ENCODE peak calls at places on chromosomes 6 and 20, in five cellular contexts. One of them, this sample, is unnamed.

GRCh38 chr20:20931024-20931423 is 175.1 kb downstream of the LINC00237 start:
- DNase-seq in Peyer's patch: no peak
- DNase-seq in HepG2: no peak
- DNase-seq in BJ: no peak
- DNase-seq in mesendoderm: no peak
- DNase-seq in this sample: no peak

GRCh38 chr20:51160011-51160410 is 137.1 kb upstream of the KCNG1 start:
- DNase-seq in Peyer's patch: no peak
- DNase-seq in HepG2: no peak
- DNase-seq in BJ: no peak
- DNase-seq in mesendoderm: no peak
- DNase-seq in this sample: no peak

GRCh38 chr6:34151321-34152041 is 5.6 kb upstream of the GRM4 start:
- DNase-seq in Peyer's patch: no peak
- DNase-seq in HepG2: no peak
- DNase-seq in BJ: no peak
- DNase-seq in mesendoderm: peak; percentile 71
- DNase-seq in this sample: no peak

GRCh38 chr6:49649982-49650381 is 13.3 kb upstream of the RHAG start:
- DNase-seq in Peyer's patch: no peak
- DNase-seq in HepG2: no peak
- DNase-seq in BJ: no peak
- DNase-seq in mesendoderm: no peak
- DNase-seq in this sample: no peak

GRCh38 chr20:63461364-63461763 is 11.1 kb downstream of the KCNQ2 start:
- DNase-seq in Peyer's patch: no peak
- DNase-seq in HepG2: no peak
- DNase-seq in BJ: no peak
- DNase-seq in mesendoderm: peak; percentile 37
- DNase-seq in this sample: no peak

GRCh38 chr20:58698741-58699141 is 6.1 kb downstream of the NPEPL1 start:
- DNase-seq in Peyer's patch: peak; percentile 39
- DNase-seq in HepG2: no peak
- DNase-seq in BJ: no peak
- DNase-seq in mesendoderm: no peak
- DNase-seq in this sample: no peak

GRCh38 chr20:38806855-38807655 is 1.6 kb downstream of the PPP1R16B start:
- DNase-seq in Peyer's patch: no peak
- DNase-seq in HepG2: no peak
- DNase-seq in BJ: no peak
- DNase-seq in mesendoderm: peak; percentile 15
- DNase-seq in this sample: peak; percentile 29

GRCh38 chr6:35046098-35046497 is 95.0 kb downstream of the TCP11 start:
- DNase-seq in Peyer's patch: no peak
- DNase-seq in HepG2: no peak
- DNase-seq in BJ: no peak
- DNase-seq in mesendoderm: no peak
- DNase-seq in this sample: no peak

DNA sequence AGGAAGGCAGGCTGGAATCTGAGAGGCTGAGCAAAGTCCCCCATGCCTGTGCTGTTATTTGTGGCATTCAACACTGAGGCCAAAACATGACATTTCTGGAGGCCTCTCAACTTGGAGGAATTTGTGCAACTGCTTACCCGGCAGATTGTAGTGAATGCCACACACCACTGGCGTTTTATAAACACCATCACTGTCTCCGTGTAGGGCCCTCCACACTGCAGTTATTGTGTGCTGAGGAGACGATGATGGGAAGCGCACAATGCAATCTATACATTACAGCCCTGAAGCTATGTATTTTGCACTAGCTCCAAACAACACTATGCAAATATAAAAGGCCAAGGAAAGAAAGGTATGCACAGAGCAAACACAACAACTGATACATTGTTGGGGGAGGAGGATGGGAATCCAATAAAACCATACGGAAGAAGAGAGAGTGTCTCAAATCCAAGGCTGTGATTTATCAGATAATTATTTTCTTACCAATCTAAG is 106.5 kb downstream of the SMLR1 start:
- DNase-seq in Peyer's patch: no peak
- DNase-seq in HepG2: peak; percentile 98
- DNase-seq in BJ: no peak
- DNase-seq in mesendoderm: peak; percentile 61
- DNase-seq in this sample: no peak
- H3K4me3 ChIP-seq in Peyer's patch: no peak overlapping the region
- H3K4me3 ChIP-seq in HepG2: peak overlapping the region; percentile 47
- H3K4me3 ChIP-seq in BJ: no peak overlapping the region
- H3K4me3 ChIP-seq in mesendoderm: no peak overlapping the region
- H3K4me3 ChIP-seq in this sample: no peak overlapping the region

GRCh38 chr6:168367285-168367720 is 47.7 kb upstream of the DACT2 start:
- DNase-seq in Peyer's patch: peak; percentile 37
- DNase-seq in HepG2: no peak
- DNase-seq in BJ: no peak
- DNase-seq in mesendoderm: no peak
- DNase-seq in this sample: no peak
- H3K27me3 ChIP-seq in Peyer's patch: no peaks in the 10 kb centered on the region
- H3K27me3 ChIP-seq in HepG2: peaks cover 7% of the 10 kb centered on the region
- H3K27me3 ChIP-seq in BJ: no peaks in the 10 kb centered on the region
- H3K27me3 ChIP-seq in mesendoderm: no peaks in the 10 kb centered on the region
- H3K27me3 ChIP-seq in this sample: no peaks in the 10 kb centered on the region

DNA sequence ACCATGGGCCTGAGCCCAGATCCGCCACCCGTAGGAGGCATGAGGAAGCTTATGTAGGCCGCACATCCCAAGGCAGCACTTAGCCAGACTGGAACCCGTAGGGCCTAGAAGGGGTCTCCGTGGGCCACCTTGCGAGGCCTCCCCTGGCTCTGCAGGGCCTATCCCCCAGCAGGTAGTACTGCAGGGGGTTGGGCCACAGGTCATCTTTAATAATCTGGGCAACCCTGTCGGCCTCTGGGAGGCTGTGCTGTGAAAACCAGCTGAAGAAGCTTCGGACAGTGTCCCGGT is 18.5 kb downstream of the PLAGL2 start:
- DNase-seq in Peyer's patch: no peak
- DNase-seq in HepG2: no peak
- DNase-seq in BJ: no peak
- DNase-seq in mesendoderm: no peak
- DNase-seq in this sample: no peak
- H3K4me3 ChIP-seq in Peyer's patch: peak overlapping the region; percentile 82
- H3K4me3 ChIP-seq in HepG2: no peak overlapping the region
- H3K4me3 ChIP-seq in BJ: no peak overlapping the region
- H3K4me3 ChIP-seq in mesendoderm: no peak overlapping the region
- H3K4me3 ChIP-seq in this sample: no peak overlapping the region

GRCh38 chr20:44723798-44724362 is 8.7 kb downstream of the CCN5 start:
- DNase-seq in Peyer's patch: no peak
- DNase-seq in HepG2: no peak
- DNase-seq in BJ: no peak
- DNase-seq in mesendoderm: no peak
- DNase-seq in this sample: no peak
- H3K27me3 ChIP-seq in Peyer's patch: no peaks in the 10 kb centered on the region
- H3K27me3 ChIP-seq in HepG2: peaks cover 2% of the 10 kb centered on the region
- H3K27me3 ChIP-seq in BJ: no peaks in the 10 kb centered on the region
- H3K27me3 ChIP-seq in mesendoderm: no peaks in the 10 kb centered on the region
- H3K27me3 ChIP-seq in this sample: no peaks in the 10 kb centered on the region

DNA sequence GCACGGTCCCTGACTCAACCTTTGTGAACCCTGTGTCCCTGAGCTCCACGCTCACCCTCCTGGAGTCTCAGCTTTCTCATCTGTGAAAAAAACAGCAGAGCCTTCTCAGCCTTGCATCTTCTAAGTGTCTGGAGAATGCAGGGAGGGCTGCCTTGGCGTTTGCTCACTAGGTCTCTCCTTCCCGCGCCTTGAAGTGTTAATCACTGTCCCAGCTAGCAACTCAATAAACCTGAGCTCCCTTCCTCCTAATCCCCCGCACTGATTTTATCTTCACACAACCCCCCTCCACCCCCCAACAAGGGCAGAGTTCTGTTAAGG is 34.9 kb upstream of the FOXC1 start:
- DNase-seq in Peyer's patch: no peak
- DNase-seq in HepG2: no peak
- DNase-seq in BJ: no peak
- DNase-seq in mesendoderm: peak; percentile 91
- DNase-seq in this sample: no peak
- H3K4me3 ChIP-seq in Peyer's patch: no peak overlapping the region
- H3K4me3 ChIP-seq in HepG2: no peak overlapping the region
- H3K4me3 ChIP-seq in BJ: no peak overlapping the region
- H3K4me3 ChIP-seq in mesendoderm: no peak overlapping the region
- H3K4me3 ChIP-seq in this sample: no peak overlapping the region

DNA sequence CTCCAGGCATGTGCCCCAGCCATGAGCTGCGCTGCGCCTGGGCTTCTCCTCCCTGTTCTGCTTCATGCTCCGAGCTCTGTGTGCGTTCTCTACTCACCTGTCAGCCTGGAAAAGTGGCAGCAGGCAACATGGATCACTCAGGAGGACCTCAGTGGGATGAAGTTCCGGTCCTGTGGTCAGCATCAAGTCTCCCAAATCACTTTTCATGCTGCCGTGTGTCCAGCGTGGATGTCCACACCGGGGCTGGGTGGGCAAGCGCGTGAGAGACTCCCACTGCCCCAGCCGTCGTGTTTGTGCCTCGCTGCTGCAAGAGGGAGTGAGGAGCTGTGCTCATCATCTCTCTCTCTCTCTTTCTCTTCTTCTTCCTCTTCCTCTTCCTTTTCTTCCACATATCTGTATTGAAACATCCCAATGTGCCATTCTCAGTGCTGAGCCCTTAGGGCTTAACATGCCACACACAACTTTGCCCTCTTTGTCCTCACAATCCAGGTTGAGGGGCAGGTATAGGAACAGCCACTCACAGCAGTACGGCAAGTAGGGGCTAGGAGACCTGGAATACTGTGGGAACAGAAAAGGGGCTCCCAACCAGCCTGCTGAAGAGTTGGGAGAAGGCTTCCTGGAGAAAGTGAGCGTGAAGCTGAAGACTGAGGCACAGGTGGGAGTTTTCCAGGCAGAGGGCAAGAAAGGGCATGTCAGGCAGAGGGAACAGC is 3.8 kb upstream of the PDYN start:
- DNase-seq in Peyer's patch: no peak
- DNase-seq in HepG2: no peak
- DNase-seq in BJ: no peak
- DNase-seq in mesendoderm: no peak
- DNase-seq in this sample: no peak
- H3K27me3 ChIP-seq in Peyer's patch: no peaks in the 10 kb centered on the region
- H3K27me3 ChIP-seq in HepG2: peaks cover 10% of the 10 kb centered on the region
- H3K27me3 ChIP-seq in BJ: peaks cover 26% of the 10 kb centered on the region
- H3K27me3 ChIP-seq in mesendoderm: no peaks in the 10 kb centered on the region
- H3K27me3 ChIP-seq in this sample: no peaks in the 10 kb centered on the region

DNA sequence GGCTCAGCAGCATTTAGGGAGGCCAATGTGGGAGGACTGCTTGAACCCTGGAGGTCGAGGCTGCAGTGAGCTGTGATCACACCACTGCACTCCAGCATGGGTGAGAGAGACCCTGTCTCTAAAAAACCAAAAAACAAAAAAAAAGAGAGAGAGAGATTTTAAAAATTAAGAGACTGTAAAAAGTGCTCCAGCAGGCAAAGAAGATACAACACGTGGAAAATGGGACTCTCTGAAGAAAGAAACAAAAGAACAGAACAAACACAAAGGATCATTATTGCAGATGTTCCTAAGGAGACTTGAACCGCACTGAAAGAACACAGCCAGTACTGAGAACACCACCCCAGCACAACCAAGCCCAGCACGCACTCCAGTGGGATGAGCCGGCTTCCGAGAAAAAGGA is 74.2 kb downstream of the TAF4 start:
- DNase-seq in Peyer's patch: no peak
- DNase-seq in HepG2: no peak
- DNase-seq in BJ: no peak
- DNase-seq in mesendoderm: no peak
- DNase-seq in this sample: no peak
- H3K4me3 ChIP-seq in Peyer's patch: no peak overlapping the region
- H3K4me3 ChIP-seq in HepG2: no peak overlapping the region
- H3K4me3 ChIP-seq in BJ: no peak overlapping the region
- H3K4me3 ChIP-seq in mesendoderm: no peak overlapping the region
- H3K4me3 ChIP-seq in this sample: no peak overlapping the region

GRCh38 chr6:90284745-90285481 is 11.7 kb downstream of the BACH2 start:
- DNase-seq in Peyer's patch: no peak
- DNase-seq in HepG2: no peak
- DNase-seq in BJ: no peak
- DNase-seq in mesendoderm: peak; percentile 23
- DNase-seq in this sample: no peak
- H3K27me3 ChIP-seq in Peyer's patch: no peaks in the 10 kb centered on the region
- H3K27me3 ChIP-seq in HepG2: peaks cover 1% of the 10 kb centered on the region
- H3K27me3 ChIP-seq in BJ: peaks cover 4% of the 10 kb centered on the region
- H3K27me3 ChIP-seq in mesendoderm: no peaks in the 10 kb centered on the region
- H3K27me3 ChIP-seq in this sample: no peaks in the 10 kb centered on the region